ENCODE peak calls at places on chromosomes 16 and 17, in six cellular contexts. Y is activated naive CD8-positive, alpha-beta T cell treated with anti-CD3 and anti-CD28 coated beads, Interleukin-2, amount 50 U/mL, for 24 hours; C is T-cell; D is CD8-positive, alpha-beta T cell; E is posterior cingulate gyrus; A is MCF 10A. I is an unnamed sample.

GRCh38 chr16:75250089-75250808 is 1.2 kb downstream of the BCAR1 start:
- DNase-seq in Y (no peak), C (no peak), D (no peak), E (no peak), A (no peak), I (peak; percentile 14)

GRCh38 chr17:79453481-79453880 is 157.4 kb downstream of the RBFOX3 start:
- DNase-seq in Y (no peak), C (no peak), D (no peak), E (no peak), A (no peak), I (no peak)

GRCh38 chr17:51585514-51586104 is 325.3 kb downstream of the UTP18 start:
- DNase-seq in Y (peak; percentile 1), C (no peak), D (no peak), E (no peak), A (peak; percentile 58), I (no peak)

GRCh38 chr17:29723283-29724047 is 100.8 kb upstream of the CORO6 start:
- DNase-seq in Y (no peak), C (no peak), D (peak; percentile 42), E (no peak), A (no peak), I (no peak)

GRCh38 chr16:86946396-86946795 is 368.0 kb downstream of the FOXL1 start:
- DNase-seq in Y (no peak), C (no peak), D (no peak), E (peak; percentile 55), A (no peak), I (no peak)

GRCh38 chr16:66459878-66460277 is 32.8 kb downstream of the BEAN1 start:
- DNase-seq in Y (no peak), C (no peak), D (no peak), E (no peak), A (no peak), I (no peak)

GRCh38 chr17:40615295-40615988 is 32.2 kb downstream of the SMARCE1 start:
- DNase-seq in Y (peak; percentile 48), C (peak; percentile 59), D (peak; percentile 71), E (no peak), A (peak; percentile 73), I (no peak)

GRCh38 chr16:75351183-75351582 is 82.1 kb downstream of the CFDP1 start:
- DNase-seq in Y (no peak), C (no peak), D (no peak), E (no peak), A (peak; percentile 69), I (no peak)

GRCh38 chr17:77374170-77374936 is 233.6 kb downstream of the SEC14L1 start:
- DNase-seq in Y (peak; percentile 77), C (peak; percentile 75), D (peak; percentile 79), E (peak; percentile 96), A (no peak), I (no peak)

GRCh38 chr16:78837706-78838105 is 738.3 kb downstream of the WWOX start:
- DNase-seq in Y (no peak), C (no peak), D (no peak), E (no peak), A (no peak), I (no peak)

GRCh38 chr16:66521951-66522771 is 27.8 kb downstream of the TK2 start:
- DNase-seq in Y (peak; percentile 96), C (peak; percentile 50), D (peak; percentile 90), E (peak; percentile 83), A (peak; percentile 86), I (no peak)

GRCh38 chr17:77831497-77832179 is 126.9 kb upstream of the TNRC6C start:
- DNase-seq in Y (no peak), C (no peak), D (no peak), E (no peak), A (no peak), I (no peak)

GRCh38 chr17:75517277-75517865 is 1.0 kb downstream of the TSEN54 start:
- DNase-seq in Y (peak; percentile 45), C (peak; percentile 24), D (peak; percentile 33), E (no peak), A (no peak), I (no peak)

GRCh38 chr16:89593841-89594240 is 18.3 kb downstream of the CPNE7 start:
- DNase-seq in Y (no peak), C (peak; percentile 66), D (peak; percentile 75), E (no peak), A (no peak), I (no peak)

GRCh38 chr16:84754353-84754856 is 54.6 kb downstream of the USP10 start:
- DNase-seq in Y (peak; percentile 63), C (peak; percentile 79), D (peak; percentile 62), E (no peak), A (peak; percentile 81), I (peak; percentile 31)

GRCh38 chr17:48259710-48260291 is 152.2 kb downstream of the SNX11 start:
- DNase-seq in Y (no peak), C (no peak), D (no peak), E (no peak), A (peak; percentile 52), I (no peak)

GRCh38 chr17:59892251-59892848 is 393 bp downstream of the TUBD1 start:
- DNase-seq in Y (peak; percentile 9), C (peak; percentile 4), D (peak; percentile 20), E (peak; percentile 91), A (no peak), I (no peak)

GRCh38 chr17:33927732-33928133 is 327.4 kb upstream of the CCL2 start:
- DNase-seq in Y (no peak), C (no peak), D (no peak), E (no peak), A (no peak), I (no peak)

GRCh38 chr16:15897834-15898254 is 9.4 kb upstream of the CEP20 start:
- DNase-seq in Y (peak; percentile 36), C (no peak), D (no peak), E (no peak), A (no peak), I (no peak)

GRCh38 chr17:18187226-18187625 is 3.6 kb downstream of the ALKBH5 start:
- DNase-seq in Y (no peak), C (no peak), D (no peak), E (no peak), A (no peak), I (no peak)

GRCh38 chr16:20844588-20844987 is 38.3 kb downstream of the REXO5 start:
- DNase-seq in Y (no peak), C (no peak), D (peak; percentile 34), E (no peak), A (no peak), I (no peak)

GRCh38 chr17:42518046-42518754 is 17.8 kb upstream of the NAGLU start:
- DNase-seq in Y (no peak), C (no peak), D (no peak), E (peak; percentile 77), A (peak; percentile 95), I (peak; percentile 10)

GRCh38 chr16:149024-149675 is 3.3 kb upstream of the HBZ start:
- DNase-seq in Y (no peak), C (no peak), D (no peak), E (peak; percentile 49), A (no peak), I (no peak)

GRCh38 chr16:11682655-11683096 is 14.4 kb downstream of the SNN start:
- DNase-seq in Y (no peak), C (no peak), D (no peak), E (no peak), A (peak; percentile 39), I (no peak)

GRCh38 chr16:89367538-89368059 is 122.8 kb downstream of the ANKRD11 start:
- DNase-seq in Y (no peak), C (no peak), D (no peak), E (peak; percentile 50), A (no peak), I (no peak)

GRCh38 chr16:377419-377951 is 4.3 kb downstream of the PGAP6 start:
- DNase-seq in Y (no peak), C (no peak), D (peak; percentile 12), E (no peak), A (no peak), I (no peak)

GRCh38 chr17:37796081-37796480 is 51.2 kb upstream of the HNF1B start:
- DNase-seq in Y (no peak), C (no peak), D (no peak), E (no peak), A (no peak), I (no peak)

GRCh38 chr16:68762996-68763756 is 26.1 kb downstream of the CDH1 start:
- DNase-seq in Y (no peak), C (no peak), D (no peak), E (no peak), A (no peak), I (no peak)

GRCh38 chr16:25270577-25270976 is 12.9 kb upstream of the ZKSCAN2 start:
- DNase-seq in Y (no peak), C (no peak), D (no peak), E (no peak), A (no peak), I (no peak)

GRCh38 chr17:6831662-6832263 is at the start of gene TEKT1:
- DNase-seq in Y (peak; percentile 64), C (peak; percentile 77), D (peak; percentile 83), E (peak; percentile 93), A (peak; percentile 59), I (peak; percentile 34)

GRCh38 chr17:74528491-74529199 is 2.6 kb downstream of the CD300LB start:
- DNase-seq in Y (no peak), C (no peak), D (no peak), E (no peak), A (peak; percentile 24), I (no peak)

GRCh38 chr17:49946208-49946607 is 22.8 kb upstream of the DLX4 start:
- DNase-seq in Y (no peak), C (no peak), D (no peak), E (no peak), A (no peak), I (no peak)

GRCh38 chr16:68069511-68070248 is 15.5 kb upstream of the NFATC3 start:
- DNase-seq in Y (no peak), C (peak; percentile 31), D (peak; percentile 53), E (no peak), A (no peak), I (no peak)

GRCh38 chr17:78889525-78889924 is 13.5 kb downstream of the CEP295NL start:
- DNase-seq in Y (peak; percentile 29), C (no peak), D (no peak), E (no peak), A (no peak), I (no peak)

GRCh38 chr17:39923836-39924690 is 3.3 kb downstream of the ORMDL3 start:
- DNase-seq in Y (no peak), C (no peak), D (no peak), E (peak; percentile 57), A (no peak), I (no peak)

GRCh38 chr16:14373901-14374300 is 256.2 kb downstream of the PARN start:
- DNase-seq in Y (no peak), C (no peak), D (no peak), E (no peak), A (no peak), I (no peak)

GRCh38 chr16:87297918-87298631 is 19.1 kb downstream of the C16orf95 start:
- DNase-seq in Y (peak; percentile 53), C (peak; percentile 34), D (peak; percentile 48), E (no peak), A (peak; percentile 39), I (no peak)

GRCh38 chr16:19771796-19772195 is 53.7 kb downstream of the IQCK start:
- DNase-seq in Y (no peak), C (no peak), D (no peak), E (no peak), A (no peak), I (no peak)

I was measured in hypothalamus.